ENCODE peak calls at places on chromosomes 3 and 15, in five cellular contexts. X, T, P, L and S are unnamed samples.

GRCh38 chr3:129360224-129360623 is 68.2 kb downstream of the EFCAB12 start:
- DNase-seq in L (no peak), T (no peak), P (no peak), X (no peak), S (no peak)

GRCh38 chr15:59904450-59904979 is 99.6 kb upstream of the FOXB1 start:
- DNase-seq in L (no peak), T (no peak), P (no peak), X (no peak), S (no peak)

GRCh38 chr3:30677347-30677685 is 70.9 kb downstream of the TGFBR2 start:
- DNase-seq in T (no peak), X (no peak), L (no peak), P (no peak), S (no peak)

GRCh38 chr3:172766241-172766640 is 15.7 kb downstream of the ECT2 start:
- DNase-seq in X (no peak), T (no peak), L (no peak), P (no peak), S (no peak)

GRCh38 chr3:105367406-105368213 is 901 bp downstream of the ALCAM start:
- DNase-seq in T (peak; percentile 81), L (peak; percentile 78), X (peak; percentile 67), P (peak; percentile 77), S (peak; percentile 82)

GRCh38 chr3:37097776-37098175 is 76.6 kb downstream of the LRRFIP2 start:
- DNase-seq in P (no peak), X (no peak), L (no peak), T (no peak), S (no peak)

GRCh38 chr3:54533856-54534255 is 394.0 kb downstream of the LRTM1 start:
- DNase-seq in L (no peak), X (no peak), T (no peak), P (no peak), S (no peak)

GRCh38 chr3:196726788-196727675 is 12.6 kb upstream of the PAK2 start:
- DNase-seq in T (peak; percentile 60), L (no peak), P (peak; percentile 25), X (no peak), S (no peak)

GRCh38 chr3:117622130-117622841 is 912.7 kb downstream of the TUSC7 start:
- DNase-seq in P (peak; percentile 83), L (no peak), T (peak; percentile 93), X (no peak), S (no peak)

GRCh38 chr15:44584162-44584749 is 47.3 kb downstream of the EIF3J start:
- DNase-seq in X (peak; percentile 48), L (peak; percentile 40), P (peak; percentile 51), T (peak; percentile 65), S (no peak)

GRCh38 chr3:151171145-151171544 is 31.9 kb downstream of the GPR171 start:
- DNase-seq in L (peak; percentile 6), P (no peak), T (no peak), X (no peak), S (no peak)

GRCh38 chr15:62582580-62582979 is 417.5 kb upstream of the C2CD4B start:
- DNase-seq in T (no peak), P (no peak), X (no peak), L (no peak), S (no peak)

GRCh38 chr3:137259709-137260108 is 301.9 kb downstream of the IL20RB start:
- DNase-seq in T (no peak), L (no peak), X (no peak), P (no peak), S (no peak)

GRCh38 chr3:197367081-197367780 is 68.8 kb upstream of the DLG1 start:
- DNase-seq in X (no peak), T (peak; percentile 94), L (no peak), P (no peak), S (no peak)

GRCh38 chr15:43249699-43250203 is 17.0 kb downstream of the TGM5 start:
- DNase-seq in X (no peak), T (peak; percentile 68), P (peak; percentile 52), L (no peak), S (no peak)

GRCh38 chr3:14162178-14162577 is 16.2 kb downstream of the XPC start:
- DNase-seq in T (no peak), P (peak; percentile 35), L (no peak), X (no peak), S (no peak)

GRCh38 chr15:74529911-74530310 is 11.1 kb upstream of the ARID3B start:
- DNase-seq in P (peak; percentile 84), L (no peak), X (no peak), T (peak; percentile 69), S (no peak)

GRCh38 chr3:56955551-56956131 is 104.8 kb upstream of the SPATA12 start:
- DNase-seq in L (no peak), X (no peak), T (no peak), P (no peak), S (no peak)

GRCh38 chr15:81752974-81753373 is 292.8 kb downstream of the MEX3B start:
- DNase-seq in X (no peak), P (no peak), T (no peak), L (no peak), S (no peak)

GRCh38 chr3:43041517-43041916 is 62.4 kb downstream of the GASK1A start:
- DNase-seq in X (no peak), T (no peak), L (no peak), P (no peak), S (no peak)

GRCh38 chr3:186520957-186521842 is 23.0 kb downstream of the CRYGS start:
- DNase-seq in L (peak; percentile 28), T (no peak), P (no peak), X (no peak), S (no peak)

GRCh38 chr3:126907557-126907956 is 75.4 kb upstream of the PLXNA1 start:
- DNase-seq in X (no peak), P (peak; percentile 64), L (no peak), T (no peak), S (no peak)

GRCh38 chr3:113758389-113759029 is 11.7 kb downstream of the ATP6V1A start:
- DNase-seq in X (no peak), P (peak; percentile 63), T (peak; percentile 46), L (no peak), S (no peak)

GRCh38 chr15:65354835-65355172 is 23.0 kb downstream of the IGDCC3 start:
- DNase-seq in X (no peak), P (no peak), L (no peak), T (no peak), S (no peak)

GRCh38 chr3:120498947-120499346 is 48.2 kb upstream of the FSTL1 start:
- DNase-seq in X (no peak), T (peak; percentile 60), P (peak; percentile 98), L (no peak), S (no peak)

GRCh38 chr3:59979542-59979941 is 929.7 kb upstream of the CFAP20DC start:
- DNase-seq in T (no peak), P (no peak), L (no peak), X (no peak), S (no peak)

GRCh38 chr3:144059481-144059880 is 87.9 kb downstream of the DIPK2A start:
- DNase-seq in P (no peak), T (peak; percentile 62), X (no peak), L (no peak), S (no peak)

GRCh38 chr3:183116051-183116614 is 16.8 kb upstream of the MCCC1 start:
- DNase-seq in T (peak; percentile 44), P (no peak), X (no peak), L (peak; percentile 42), S (no peak)

GRCh38 chr3:187841552-187841951 is 96.3 kb upstream of the BCL6 start:
- DNase-seq in P (peak; percentile 2), L (no peak), X (no peak), T (peak; percentile 75), S (no peak)

GRCh38 chr3:76044601-76045600 is 259.6 kb upstream of the ZNF717 start:
- DNase-seq in T (peak; percentile 52), P (peak; percentile 26), X (no peak), L (no peak), S (no peak)

GRCh38 chr3:16842710-16843270 is 42.0 kb upstream of the PLCL2 start:
- DNase-seq in P (no peak), L (no peak), T (no peak), X (no peak), S (no peak)

GRCh38 chr3:40417845-40418543 is 31.0 kb downstream of the ENTPD3 start:
- DNase-seq in L (no peak), T (peak; percentile 96), P (no peak), X (peak; percentile 51), S (no peak)

GRCh38 chr15:73983211-73983727 is 8.8 kb downstream of the STOML1 start:
- DNase-seq in X (peak; percentile 83), T (peak; percentile 90), P (peak; percentile 79), L (no peak), S (peak; percentile 79)

GRCh38 chr15:88913850-88914169 is 631 bp upstream of the MFGE8 start:
- DNase-seq in P (no peak), L (no peak), X (no peak), T (no peak), S (no peak)

GRCh38 chr3:48927928-48928327 is 9.3 kb downstream of the ARIH2 start:
- DNase-seq in P (peak; percentile 45), X (no peak), L (no peak), T (peak; percentile 19), S (no peak)

GRCh38 chr3:135992072-135992471 is 26.5 kb downstream of the PPP2R3A start:
- DNase-seq in P (peak; percentile 77), X (no peak), T (peak; percentile 80), L (no peak), S (no peak)